ENCODE peak calls at places on chromosome 5, in seven cellular contexts. Z is gastrocnemius medialis, Y is hepatocyte, N is choroid plexus epithelial cell, I is PC-3, A is GM06990, G is adrenal gland. T is an unnamed sample.

GRCh38 chr5:179776413-179776938 is 17.3 kb upstream of the LTC4S start:
- DNase-seq in Y (no peak), Z (no peak), G (no peak), A (no peak), I (no peak), N (no peak), T (no peak)

GRCh38 chr5:176678584-176678983 is 31.3 kb downstream of the TSPAN17 start:
- DNase-seq in G (no peak), I (no peak), Y (no peak), N (no peak), Z (no peak), A (no peak), T (no peak)

GRCh38 chr5:81422671-81423070 is 28.7 kb upstream of the ACOT12 start:
- DNase-seq in Z (no peak), Y (peak), A (no peak), G (no peak), N (peak), I (peak), T (peak)

GRCh38 chr5:173341911-173342535 is 13.8 kb upstream of the STC2 start:
- DNase-seq in N (no peak), G (no peak), Y (no peak), Z (no peak), I (no peak), A (no peak), T (no peak)

GRCh38 chr5:132298305-132298704 is 4.1 kb downstream of the SLC22A4 start:
- DNase-seq in N (peak), Z (no peak), A (no peak), I (no peak), Y (no peak), G (no peak), T (peak)

GRCh38 chr5:150625831-150626746 is 14.4 kb upstream of the SYNPO start:
- DNase-seq in Y (no peak), G (no peak), I (no peak), Z (no peak), A (peak), N (no peak), T (no peak)

GRCh38 chr5:154813736-154814135 is 36.7 kb downstream of the FAXDC2 start:
- DNase-seq in G (no peak), N (no peak), A (no peak), Z (no peak), Y (no peak), I (no peak), T (no peak)

GRCh38 chr5:53453898-53454837 is 26.3 kb upstream of the FST start:
- DNase-seq in Z (no peak), N (no peak), A (no peak), Y (no peak), G (no peak), I (no peak), T (no peak)

GRCh38 chr5:148998174-148998797 is 64.6 kb downstream of the SH3TC2 start:
- DNase-seq in N (peak), Z (no peak), Y (peak), G (peak), A (no peak), I (peak), T (peak)

GRCh38 chr5:168467755-168468280 is 18.5 kb upstream of the RARS1 start:
- DNase-seq in I (no peak), N (no peak), A (no peak), Y (no peak), G (no peak), Z (no peak), T (no peak)

GRCh38 chr5:80198399-80198798 is 57.4 kb downstream of the SERINC5 start:
- DNase-seq in A (no peak), Z (no peak), N (no peak), I (no peak), Y (no peak), G (no peak), T (no peak)

GRCh38 chr5:131068893-131069643 is 96.0 kb downstream of the HINT1 start:
- DNase-seq in Z (no peak), N (peak), Y (no peak), I (no peak), A (peak), G (peak), T (no peak)

GRCh38 chr5:573976-574375 is 38.2 kb upstream of the CEP72 start:
- DNase-seq in A (no peak), Z (no peak), G (no peak), Y (no peak), I (no peak), N (no peak), T (no peak)

GRCh38 chr5:163347671-163348070 is 89.7 kb upstream of the CCNG1 start:
- DNase-seq in N (peak), Y (peak), Z (no peak), I (peak), A (no peak), G (peak), T (peak)

GRCh38 chr5:73946926-73947455 is 321.0 kb downstream of the ARHGEF28 start:
- DNase-seq in I (no peak), G (no peak), A (no peak), Y (no peak), N (no peak), Z (no peak), T (no peak)

GRCh38 chr5:73946278-73946677 is 320.3 kb downstream of the ARHGEF28 start:
- DNase-seq in N (no peak), G (no peak), A (no peak), Z (no peak), Y (no peak), I (no peak), T (no peak)

GRCh38 chr5:73943375-73943774 is 317.4 kb downstream of the ARHGEF28 start:
- DNase-seq in I (no peak), Y (no peak), A (no peak), N (no peak), G (no peak), Z (no peak), T (no peak)

GRCh38 chr5:73944581-73944980 is 318.6 kb downstream of the ARHGEF28 start:
- DNase-seq in G (no peak), I (no peak), Y (no peak), N (no peak), Z (no peak), A (no peak), T (no peak)

GRCh38 chr5:73945505-73945904 is 319.5 kb downstream of the ARHGEF28 start:
- DNase-seq in G (no peak), I (no peak), Y (no peak), N (no peak), A (no peak), Z (no peak), T (no peak)
- TF ChIP-seq CTCF in G (no peak), I (peak), Y (peak), N (peak), A (peak), Z (no peak), T (peak)

GRCh38 chr5:76082790-76083554 is at the start of gene SV2C:
- DNase-seq in Y (peak), N (peak), A (peak), I (no peak), G (peak), Z (no peak), T (no peak)

GRCh38 chr5:76085286-76085579 is 2.0 kb downstream of the SV2C start:
- DNase-seq in N (no peak), Z (no peak), Y (no peak), G (no peak), I (no peak), A (no peak), T (no peak)

GRCh38 chr5:76086060-76086459 is 2.9 kb downstream of the SV2C start:
- DNase-seq in I (no peak), G (no peak), Z (no peak), Y (no peak), A (no peak), N (no peak), T (no peak)

GRCh38 chr5:76083555-76084495 is 642 bp downstream of the SV2C start:
- DNase-seq in A (peak), I (no peak), Z (no peak), G (no peak), N (no peak), Y (peak), T (no peak)

DNA sequence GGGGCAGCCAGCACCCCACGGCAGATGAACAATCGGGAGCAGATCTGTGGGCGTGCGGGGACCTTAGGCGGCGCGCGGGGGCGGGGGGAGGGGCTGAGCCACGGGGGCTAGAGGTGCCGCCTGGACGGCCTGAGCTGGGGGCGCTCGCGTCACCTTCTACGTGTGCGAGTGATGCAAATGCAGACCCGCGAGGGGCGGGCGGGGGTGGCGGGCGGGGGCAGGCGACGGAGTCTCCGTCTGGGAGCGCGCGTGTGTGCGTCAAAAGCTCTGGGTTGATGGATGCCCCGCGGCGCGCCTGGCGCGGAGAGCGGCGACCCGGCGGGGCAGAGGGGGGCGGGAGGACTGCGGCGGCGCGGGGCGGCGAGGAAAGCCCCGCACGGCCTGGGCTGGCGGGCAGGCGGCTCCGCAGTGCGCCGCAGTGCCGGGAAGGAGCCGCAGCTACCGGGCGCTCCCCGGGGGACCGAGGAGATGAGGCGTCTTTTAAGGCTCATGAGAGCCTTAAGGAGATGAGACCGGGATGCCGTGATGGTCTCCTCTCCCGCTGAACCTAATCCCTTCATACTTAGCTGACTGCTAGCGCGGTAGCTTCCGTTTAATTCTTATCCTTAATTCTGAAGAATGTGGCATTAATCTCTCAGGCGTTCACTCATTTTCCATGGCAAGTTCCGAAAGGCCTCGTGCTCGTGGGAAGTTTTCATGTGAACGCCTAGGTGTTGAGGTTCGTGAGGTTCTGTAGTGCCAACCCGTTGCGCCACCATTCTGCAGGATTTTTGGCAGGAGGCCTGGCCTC is 1.5 kb downstream of the SV2C start:
- DNase-seq in Y (peak), A (peak), Z (no peak), G (no peak), N (no peak), I (no peak), T (peak)
- H3K4me3 ChIP-seq in Y (no peak), A (no peak), Z (no peak), G (no peak), N (no peak), I (no peak), T (no peak)

GRCh38 chr5:10057356-10057755 is 192.3 kb downstream of the ATPSCKMT start:
- DNase-seq in G (no peak), Y (no peak), I (no peak), A (no peak), Z (no peak), N (no peak), T (no peak)

GRCh38 chr5:10064546-10065215 is 185.0 kb downstream of the ATPSCKMT start:
- DNase-seq in N (no peak), A (no peak), Y (no peak), G (peak), Z (no peak), I (no peak), T (no peak)

GRCh38 chr5:10056228-10056760 is 193.4 kb downstream of the ATPSCKMT start:
- DNase-seq in I (peak), N (no peak), Z (no peak), A (no peak), G (no peak), Y (peak), T (no peak)

GRCh38 chr5:10063997-10064396 is 185.7 kb downstream of the ATPSCKMT start:
- DNase-seq in Z (no peak), A (no peak), G (no peak), Y (no peak), N (no peak), I (no peak), T (no peak)

GRCh38 chr5:10059611-10060379 is 189.9 kb downstream of the ATPSCKMT start:
- DNase-seq in N (no peak), Y (no peak), A (no peak), G (no peak), Z (no peak), I (no peak), T (no peak)
- TF ChIP-seq CTCF in N (no peak), Y (no peak), A (no peak), G (no peak), Z (no peak), I (peak), T (no peak)

GRCh38 chr5:98309785-98310566 is 463.5 kb upstream of the RGMB start:
- DNase-seq in Y (peak), Z (no peak), N (peak), G (no peak), A (peak), I (peak), T (peak)
- H3K4me3 ChIP-seq in Y (no peak), Z (no peak), N (peak), G (no peak), A (no peak), I (peak), T (peak)

GRCh38 chr5:20972419-20972925 is 984.5 kb upstream of the CDH18 start:
- DNase-seq in A (no peak), G (no peak), I (peak), N (peak), Z (peak), Y (peak), T (peak)
- TF ChIP-seq CTCF in A (no peak), G (no peak), I (peak), N (peak), Z (no peak), Y (peak), T (peak)

DNA sequence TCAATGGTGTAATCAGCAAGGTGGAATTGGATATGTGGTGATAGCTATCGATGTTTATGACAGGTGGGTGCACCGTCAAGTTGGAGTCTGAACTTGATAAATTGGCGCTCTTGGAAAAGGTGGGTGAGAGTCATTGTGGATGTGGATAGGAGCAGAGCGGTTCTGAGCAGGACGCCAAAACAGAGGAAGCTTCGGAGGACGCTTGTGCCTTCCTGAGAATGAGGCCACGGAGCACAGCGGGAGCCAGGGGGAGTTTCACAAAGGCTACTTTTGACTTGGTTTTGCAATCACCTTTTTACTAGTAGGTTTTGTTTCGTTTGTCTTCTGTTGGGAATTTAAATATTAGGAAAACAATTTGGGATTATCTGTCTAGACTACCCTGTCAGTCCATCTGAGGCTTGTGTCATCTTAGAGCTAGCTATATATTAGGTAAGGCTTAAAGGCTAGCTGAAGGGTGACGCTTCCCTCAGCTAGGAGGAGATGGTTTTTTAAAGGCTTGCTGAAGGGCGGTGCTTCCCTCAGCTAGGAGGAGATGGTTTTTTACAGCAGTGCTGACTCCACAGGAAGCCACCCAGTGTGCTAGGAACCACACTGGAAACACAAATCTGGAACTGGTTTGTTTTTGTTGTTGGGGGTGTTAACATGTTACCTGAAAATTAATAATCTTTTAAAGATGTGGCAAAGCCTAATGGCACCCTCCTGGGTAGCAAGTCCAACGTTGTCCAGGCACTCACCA is 142.4 kb upstream of the IRX4 start:
- DNase-seq in G (no peak), A (no peak), Z (no peak), I (no peak), Y (no peak), N (no peak), T (no peak)
- H3K4me3 ChIP-seq in G (no peak), A (no peak), Z (no peak), I (no peak), Y (no peak), N (no peak), T (no peak)